ENCODE peak calls at places on chromosomes 6 and 20, in eight cellular contexts. U, P, D, C, V, J, Y and O are unnamed samples.

GRCh38 chr20:6381887-6382286 is 259.1 kb upstream of the FERMT1 start:
- DNase-seq in Y (peak), C (no peak), D (peak), P (no peak), U (no peak), V (peak), J (no peak), O (no peak)

GRCh38 chr6:158465747-158466146 is 94.1 kb upstream of the TMEM181 start:
- DNase-seq in U (no peak), V (no peak), D (no peak), Y (no peak), P (no peak), C (no peak), J (no peak), O (no peak)

GRCh38 chr20:14644698-14645097 is 307.3 kb upstream of the FLRT3 start:
- DNase-seq in U (no peak), D (no peak), Y (no peak), P (no peak), C (no peak), J (no peak), V (no peak), O (no peak)

GRCh38 chr6:14148471-14148870 is 30.9 kb downstream of the CD83 start:
- DNase-seq in C (no peak), Y (no peak), J (no peak), D (no peak), U (no peak), P (no peak), V (no peak), O (no peak)

GRCh38 chr6:137784583-137784982 is 82.5 kb upstream of the TNFAIP3 start:
- DNase-seq in D (no peak), J (no peak), P (no peak), V (no peak), C (no peak), Y (no peak), U (no peak), O (no peak)

GRCh38 chr20:59063358-59064213 is 21.0 kb upstream of the PRELID3B start:
- DNase-seq in V (peak), C (no peak), P (no peak), Y (peak), D (peak), J (peak), U (no peak), O (no peak)

GRCh38 chr6:144653885-144654505 is 368.9 kb downstream of the UTRN start:
- DNase-seq in P (no peak), D (no peak), C (no peak), V (no peak), J (no peak), Y (no peak), U (peak), O (no peak)

GRCh38 chr6:3592371-3592941 is 135.6 kb upstream of the SLC22A23 start:
- DNase-seq in V (peak), C (peak), J (peak), Y (peak), D (peak), P (peak), U (no peak), O (no peak)

GRCh38 chr20:52746768-52747167 is 225.4 kb upstream of the TSHZ2 start:
- DNase-seq in U (no peak), D (peak), P (no peak), Y (no peak), C (no peak), V (no peak), J (no peak), O (no peak)

GRCh38 chr6:161135695-161136591 is 137.9 kb downstream of the AGPAT4 start:
- DNase-seq in V (no peak), P (no peak), C (no peak), J (no peak), Y (no peak), U (no peak), D (no peak), O (no peak)

GRCh38 chr6:126548301-126548700 is 208.4 kb downstream of the CENPW start:
- DNase-seq in Y (no peak), V (no peak), D (no peak), C (no peak), P (no peak), U (no peak), J (peak), O (no peak)

GRCh38 chr6:27119761-27120160 is 127.7 kb upstream of the PRSS16 start:
- DNase-seq in D (no peak), V (no peak), Y (no peak), U (no peak), J (no peak), P (no peak), C (no peak), O (no peak)

GRCh38 chr6:170291271-170292110 is 613 bp upstream of the DLL1 start:
- DNase-seq in V (peak), Y (peak), U (no peak), P (no peak), J (peak), D (peak), C (peak), O (no peak)

DNA sequence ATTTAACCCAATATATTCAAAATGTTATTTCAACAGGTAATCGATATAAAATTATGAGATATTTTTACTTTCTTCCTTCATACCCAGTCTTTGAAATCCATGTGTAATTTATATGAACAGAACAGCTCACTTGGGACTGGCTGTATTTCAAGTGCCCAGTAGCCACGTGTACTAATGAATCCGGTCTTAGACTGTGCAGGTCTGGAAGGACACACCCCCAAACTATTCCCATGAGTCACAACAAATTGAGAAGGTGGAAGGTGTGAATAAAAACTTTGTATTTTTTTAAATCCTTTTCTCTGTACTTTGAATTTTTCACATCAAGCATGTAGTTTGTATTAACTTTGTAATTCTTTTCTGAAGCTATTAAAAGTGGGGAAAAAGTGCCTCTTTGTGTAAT is 2.8 kb downstream of the UNC5CL start:
- DNase-seq in V (peak), Y (no peak), D (no peak), P (no peak), C (no peak), U (no peak), J (no peak), O (no peak)
- H3K4me3 ChIP-seq in V (no peak), Y (no peak), D (no peak), P (no peak), C (no peak), U (no peak), J (no peak), O (no peak)

GRCh38 chr20:1312904-1313235 is 16.1 kb downstream of the SDCBP2 start:
- DNase-seq in Y (no peak), D (no peak), V (no peak), P (no peak), J (no peak), U (no peak), C (no peak), O (no peak)
- H3K4me3 ChIP-seq in Y (no peak), D (no peak), V (no peak), P (no peak), J (peak), U (no peak), C (no peak), O (no peak)

GRCh38 chr20:17571967-17572638 is 2.2 kb downstream of the DSTN start:
- DNase-seq in C (no peak), Y (no peak), U (no peak), V (peak), D (no peak), J (peak), P (no peak), O (no peak)

GRCh38 chr20:17568972-17569471 is 853 bp upstream of the DSTN start:
- DNase-seq in C (peak), D (peak), J (peak), Y (peak), V (peak), P (peak), U (no peak), O (no peak)

GRCh38 chr20:17570347-17571152 is 675 bp downstream of the DSTN start:
- DNase-seq in J (peak), P (no peak), C (peak), D (peak), U (no peak), Y (peak), V (peak), O (no peak)

GRCh38 chr20:17569616-17570346 is at the start of gene DSTN:
- DNase-seq in U (peak), C (peak), Y (peak), P (peak), V (peak), J (peak), D (peak), O (peak)

GRCh38 chr20:17571153-17571527 is 1.3 kb downstream of the DSTN start:
- DNase-seq in J (peak), V (no peak), C (no peak), P (no peak), D (no peak), Y (peak), U (peak), O (no peak)
- H3K4me3 ChIP-seq in J (peak), V (peak), C (peak), P (peak), D (peak), Y (peak), U (peak), O (peak)

GRCh38 chr6:20319520-20320357 is 81.9 kb upstream of the E2F3 start:
- DNase-seq in U (peak), D (no peak), Y (no peak), V (no peak), C (no peak), P (no peak), J (no peak), O (no peak)
- H3K4me3 ChIP-seq in U (peak), D (no peak), Y (no peak), V (no peak), C (no peak), P (no peak), J (no peak), O (no peak)

GRCh38 chr6:138798028-138798427 is 2.1 kb downstream of the ECT2L start:
- DNase-seq in V (no peak), C (no peak), U (no peak), P (no peak), D (no peak), Y (no peak), J (no peak), O (no peak)

GRCh38 chr6:138800377-138801150 is 4.7 kb downstream of the ECT2L start:
- DNase-seq in D (no peak), U (no peak), P (no peak), Y (no peak), J (no peak), C (no peak), V (no peak), O (no peak)

DNA sequence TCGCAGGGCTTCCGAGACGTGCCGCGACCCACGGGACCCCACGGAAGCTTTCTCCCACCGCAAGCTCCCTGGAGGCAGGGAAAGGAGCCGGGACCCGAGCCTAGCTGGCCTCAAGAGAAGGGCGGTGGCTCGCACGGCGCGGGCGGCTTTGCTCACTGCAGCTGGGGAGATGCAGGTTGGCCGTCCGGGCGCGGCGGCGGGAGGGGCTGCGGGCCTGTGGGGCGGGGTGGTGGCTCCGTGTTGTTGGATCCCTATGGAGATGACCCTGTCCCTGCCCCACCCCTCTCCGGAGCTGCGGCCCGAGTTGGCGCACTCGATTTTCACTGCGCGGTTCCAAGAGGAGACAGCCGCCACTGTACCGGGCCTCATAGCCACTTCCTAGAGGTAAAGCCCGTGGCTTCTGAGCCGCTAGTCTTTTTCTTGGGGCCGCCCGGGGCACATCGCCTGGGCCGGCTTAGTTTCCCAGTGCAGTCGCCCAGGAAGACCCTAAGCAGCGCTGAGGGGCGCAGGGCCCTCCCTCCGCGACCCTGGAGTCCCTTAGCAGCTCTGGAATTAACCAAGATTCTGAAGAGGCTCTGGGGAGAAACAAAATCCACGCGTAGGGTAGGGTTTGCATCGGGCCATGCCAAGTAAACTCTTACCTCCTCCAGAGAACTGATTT is at the start of gene ECT2L:
- DNase-seq in D (peak), P (no peak), Y (peak), V (peak), U (no peak), J (peak), C (peak), O (no peak)
- H3K4me3 ChIP-seq in D (peak), P (peak), Y (no peak), V (peak), U (no peak), J (peak), C (peak), O (no peak)

DNA sequence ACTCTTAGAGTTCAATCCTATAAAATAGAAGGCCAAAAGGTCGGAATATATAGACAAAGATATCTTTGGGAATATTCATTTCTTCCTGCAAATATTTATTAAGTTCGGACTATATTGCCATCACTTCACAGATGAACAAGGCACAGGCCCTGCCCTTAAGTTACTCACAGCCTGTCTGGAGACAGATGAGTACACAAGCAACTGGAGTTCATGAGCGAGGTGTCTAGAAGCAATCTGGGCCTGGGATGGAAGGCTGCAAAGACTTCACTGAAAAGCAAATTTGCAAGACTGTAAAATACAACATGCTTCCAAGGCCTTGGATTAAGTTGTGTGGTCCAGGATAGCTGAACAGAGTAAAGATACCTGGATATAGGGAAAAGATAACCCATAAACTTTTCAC is 56.7 kb upstream of the CEP85L start:
- DNase-seq in P (no peak), Y (peak), J (peak), V (no peak), C (no peak), U (no peak), D (peak), O (no peak)
- H3K4me3 ChIP-seq in P (no peak), Y (no peak), J (no peak), V (no peak), C (no peak), U (peak), D (no peak), O (peak)

GRCh38 chr6:17839526-17839925 is 132.8 kb upstream of the NUP153 start:
- DNase-seq in C (no peak), D (no peak), V (no peak), U (no peak), J (no peak), Y (no peak), P (no peak), O (no peak)

GRCh38 chr6:17831135-17831534 is 124.4 kb upstream of the NUP153 start:
- DNase-seq in J (peak), Y (peak), C (no peak), P (peak), U (no peak), V (peak), D (peak), O (no peak)

GRCh38 chr6:17842014-17842776 is 135.5 kb upstream of the NUP153 start:
- DNase-seq in Y (no peak), V (no peak), C (no peak), P (no peak), D (peak), J (peak), U (no peak), O (no peak)

GRCh38 chr6:17835784-17836183 is 129.1 kb upstream of the NUP153 start:
- DNase-seq in V (no peak), Y (no peak), P (no peak), C (no peak), U (no peak), J (no peak), D (no peak), O (no peak)

DNA sequence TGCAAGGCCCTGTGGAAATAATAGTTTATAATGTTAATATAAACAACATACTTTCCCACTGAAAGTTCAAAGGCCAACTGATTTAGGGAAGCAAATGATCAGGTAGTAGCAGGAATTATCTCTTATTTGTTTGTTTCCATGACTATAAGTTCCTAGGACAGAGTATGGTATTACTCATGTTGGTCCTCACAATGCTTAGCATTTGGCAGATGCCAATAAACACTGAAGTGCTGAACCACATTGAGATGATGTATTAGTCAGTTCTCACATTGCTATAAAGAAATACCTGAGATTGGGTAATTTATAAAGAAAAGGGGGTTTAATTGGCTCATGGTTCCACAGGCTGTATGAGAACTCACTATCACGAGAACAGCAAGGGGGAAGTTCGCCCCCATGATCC is 129.6 kb upstream of the NUP153 start:
- DNase-seq in U (no peak), J (no peak), P (no peak), Y (no peak), D (no peak), C (no peak), V (peak), O (no peak)
- H3K4me3 ChIP-seq in U (no peak), J (no peak), P (no peak), Y (no peak), D (no peak), C (no peak), V (no peak), O (no peak)